ENCODE peak calls at places on chromosomes 7 and 10, in five cellular contexts. I is tibial nerve, A is astrocyte of the cerebellum, U is HFF-Myc, W is Peyer's patch. E is an unnamed sample.
A peak's percentile ranks its signal among the peaks of the same experiment; 100 is the strongest.

GRCh38 chr7:93719546-93719945 is 145.0 kb upstream of the CALCR start:
- DNase-seq in A (peak; percentile 82), U (no peak), I (no peak), W (no peak), E (no peak)

GRCh38 chr7:45088821-45089313 is at the start of gene NACAD:
- DNase-seq in W (no peak), A (no peak), I (peak; percentile 32), U (no peak), E (no peak)

GRCh38 chr10:98331888-98332287 is 63.9 kb upstream of the LOXL4 start:
- DNase-seq in U (no peak), I (no peak), A (no peak), W (no peak), E (no peak)

GRCh38 chr7:26202019-26202985 is 757 bp downstream of the CBX3 start:
- DNase-seq in W (peak; percentile 78), I (peak; percentile 22), U (no peak), A (no peak), E (no peak)

GRCh38 chr10:35328404-35329037 is 7.8 kb upstream of the CCNY start:
- DNase-seq in A (peak; percentile 77), U (peak; percentile 19), W (no peak), I (no peak), E (peak; percentile 46)

GRCh38 chr10:98380493-98381339 is 34.3 kb downstream of the PYROXD2 start:
- DNase-seq in A (no peak), W (no peak), I (no peak), U (no peak), E (no peak)

GRCh38 chr10:11297136-11297535 is 279.5 kb downstream of the CELF2 start:
- DNase-seq in A (no peak), W (no peak), U (no peak), I (no peak), E (no peak)

GRCh38 chr10:35362701-35363350 is 26.5 kb downstream of the CCNY start:
- DNase-seq in U (no peak), A (no peak), W (no peak), I (no peak), E (no peak)

GRCh38 chr7:79823246-79823951 is 311.2 kb upstream of the GNAI1 start:
- DNase-seq in I (no peak), A (no peak), W (no peak), U (no peak), E (no peak)

GRCh38 chr10:54900584-54900983 is 99.6 kb upstream of the PCDH15 start:
- DNase-seq in A (no peak), I (no peak), W (no peak), U (no peak), E (no peak)

GRCh38 chr10:16779375-16779774 is 37.8 kb downstream of the RSU1 start:
- DNase-seq in I (no peak), A (no peak), U (no peak), W (no peak), E (no peak)

DNA sequence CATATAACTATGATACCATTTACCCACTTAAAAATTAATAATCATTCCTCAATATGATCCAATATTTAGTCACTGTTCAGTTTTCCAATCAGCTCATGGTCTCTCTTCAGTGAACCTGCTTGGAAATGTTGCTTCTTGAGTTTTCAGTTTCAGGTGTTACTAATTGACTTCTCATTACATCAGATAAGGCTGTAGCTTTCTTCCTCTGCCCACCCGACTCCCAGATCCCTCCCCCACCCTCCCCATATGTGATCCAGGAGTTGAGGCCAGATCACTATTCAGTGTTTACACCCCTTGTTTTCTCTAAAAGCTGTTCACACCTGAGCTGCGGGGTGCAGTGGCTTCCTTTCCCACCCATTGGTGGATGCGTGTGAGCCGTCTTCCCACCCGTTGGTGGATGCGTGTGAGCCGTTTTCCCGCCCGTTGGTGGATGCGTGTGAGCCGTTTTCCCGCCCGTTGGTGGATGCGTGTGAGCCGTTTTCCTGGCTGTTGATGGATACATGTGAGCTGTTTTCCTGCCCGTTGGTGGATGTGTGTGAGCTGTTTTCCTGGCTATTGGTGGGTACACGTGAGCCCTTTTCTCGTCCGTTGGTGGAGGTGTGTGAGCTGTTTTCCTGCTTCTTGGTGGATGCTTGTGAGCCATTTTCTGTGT is 3.2 kb upstream of the MTG1 start:
- DNase-seq in A (no peak), W (peak; percentile 44), I (no peak), U (no peak), E (no peak)
- H3K4me3 ChIP-seq in A (no peak overlapping the region), W (no peak overlapping the region), I (no peak overlapping the region), U (no peak overlapping the region), E (no peak overlapping the region)

DNA sequence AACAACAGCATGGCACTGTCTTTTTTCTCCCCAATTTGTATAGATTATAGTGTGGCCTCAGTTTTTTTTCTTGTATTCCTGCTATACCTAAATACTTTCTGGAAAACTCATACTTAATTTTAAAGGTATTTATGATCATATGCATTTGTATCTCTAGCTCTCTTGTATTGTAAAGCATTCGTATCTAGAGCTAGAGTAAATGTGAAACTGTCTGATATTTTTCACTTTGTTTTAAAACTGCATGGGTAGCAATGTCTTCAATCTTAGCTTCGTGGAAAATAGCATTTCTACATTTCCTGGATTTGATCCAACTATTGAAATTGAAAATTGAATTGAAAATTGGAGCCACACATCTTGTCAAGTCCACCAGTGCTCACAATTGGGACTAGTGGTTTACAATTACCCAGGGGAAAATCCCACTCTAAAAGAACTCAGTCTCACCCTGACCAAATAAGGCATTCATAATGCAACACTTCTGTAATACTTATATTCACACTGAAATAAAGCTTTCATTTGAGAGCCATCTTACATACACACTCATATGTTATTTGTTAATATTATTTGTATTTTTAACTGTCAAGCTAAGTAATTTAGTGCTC is 51.3 kb upstream of the KLF6 start:
- DNase-seq in I (no peak), W (no peak), U (no peak), A (no peak), E (no peak)
- H3K4me3 ChIP-seq in I (no peak overlapping the region), W (no peak overlapping the region), U (no peak overlapping the region), A (no peak overlapping the region), E (no peak overlapping the region)

DNA sequence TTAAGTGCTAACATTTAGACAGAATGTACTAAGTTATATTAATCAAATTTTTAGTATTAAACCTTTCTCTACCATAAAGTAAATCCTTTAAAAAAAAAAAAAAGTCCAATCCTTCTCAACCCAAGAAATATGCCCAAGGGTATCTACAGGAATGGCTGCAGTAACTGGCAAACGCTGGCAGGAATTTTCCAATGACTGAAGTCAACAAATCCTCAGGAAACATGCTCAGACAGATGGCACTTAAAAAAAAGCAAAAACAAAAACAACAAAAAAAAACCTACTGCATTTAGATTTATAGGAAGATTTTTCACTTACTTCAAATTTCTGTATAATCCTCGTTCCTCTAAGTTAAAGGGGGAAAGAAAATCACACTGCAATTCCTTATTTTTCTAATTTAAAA is 666 bp downstream of the SVIL start:
- DNase-seq in W (no peak), A (no peak), U (no peak), I (no peak), E (no peak)
- H3K4me3 ChIP-seq in W (no peak overlapping the region), A (no peak overlapping the region), U (no peak overlapping the region), I (no peak overlapping the region), E (no peak overlapping the region)

DNA sequence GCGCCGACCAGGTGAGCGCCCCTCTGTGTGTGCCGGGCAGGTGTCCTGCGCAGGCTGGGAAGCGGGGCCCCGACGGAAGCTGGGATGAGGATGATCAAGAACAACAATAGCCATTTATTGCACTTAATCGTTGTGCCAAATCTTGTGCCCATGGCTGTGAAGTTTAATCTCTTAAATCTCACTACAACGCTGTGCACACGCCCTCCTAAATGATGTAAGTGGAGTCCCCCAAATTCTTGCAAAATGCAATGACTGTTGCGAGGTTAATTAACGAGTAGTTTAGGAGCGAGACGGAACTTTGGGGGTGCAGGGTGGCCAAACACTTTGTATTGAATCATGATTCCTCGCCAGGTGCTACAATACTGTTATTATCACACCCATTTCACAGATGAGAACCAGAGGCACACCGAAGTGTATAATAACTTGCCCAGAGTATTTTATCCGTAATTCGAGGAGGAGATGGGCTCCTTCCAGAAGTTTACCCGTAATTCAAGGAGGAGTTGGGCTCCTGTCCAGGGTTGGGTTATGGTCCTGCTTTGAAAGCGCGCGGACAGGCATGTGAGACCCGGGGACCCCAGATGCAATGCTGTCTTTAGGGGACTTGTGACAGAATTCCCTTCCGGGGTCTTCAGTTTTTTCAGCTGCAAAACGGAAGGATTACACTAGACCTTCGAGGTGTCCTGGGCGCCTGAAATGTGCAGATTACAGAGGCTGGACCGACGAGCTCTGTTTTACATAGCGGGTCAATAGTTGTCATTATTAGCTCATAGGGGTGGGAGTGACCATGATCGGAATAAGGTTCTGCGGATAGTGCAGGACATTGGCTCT is 1.0 kb downstream of the FFAR4 start:
- DNase-seq in W (no peak), I (no peak), U (no peak), A (no peak), E (no peak)
- H3K4me3 ChIP-seq in W (no peak overlapping the region), I (peak overlapping the region; percentile 7), U (no peak overlapping the region), A (no peak overlapping the region), E (no peak overlapping the region)